ENCODE peak calls at places on chromosomes 12 and 14, in eight cellular contexts. V is HCEC 1CT; D is OCI-LY7; F is pons; S is type B pancreatic cell; R is effector memory CD4-positive, alpha-beta T cell; U is neural crest cell; A is AG04450. Y is an unnamed sample.

GRCh38 chr12:5872745-5873144 is 72.3 kb downstream of the ANO2 start:
- DNase-seq in A (no peak), R (no peak), V (no peak), U (no peak), D (no peak), S (no peak), F (no peak), Y (no peak)

GRCh38 chr12:57737467-57738141 is 938 bp downstream of the AGAP2 start:
- DNase-seq in D (no peak), V (no peak), F (no peak), S (no peak), A (no peak), U (peak; percentile 37), R (no peak), Y (no peak)

GRCh38 chr12:86719381-86719780 is 463.2 kb upstream of the MGAT4C start:
- DNase-seq in V (peak; percentile 33), S (no peak), R (no peak), U (no peak), A (no peak), D (no peak), F (no peak), Y (no peak)

GRCh38 chr12:94173660-94174265 is 25.4 kb downstream of the PLXNC1 start:
- DNase-seq in R (no peak), A (no peak), F (no peak), U (no peak), S (no peak), V (no peak), D (peak; percentile 65), Y (no peak)

GRCh38 chr12:480831-481230 is 21.1 kb downstream of the B4GALNT3 start:
- DNase-seq in S (no peak), A (no peak), F (no peak), V (no peak), U (no peak), D (no peak), R (no peak), Y (no peak)

GRCh38 chr12:15982471-15982870 is 71.3 kb downstream of the DERA start:
- DNase-seq in R (no peak), S (no peak), V (peak; percentile 65), D (peak; percentile 54), A (no peak), U (no peak), F (peak; percentile 24), Y (no peak)

GRCh38 chr12:6553051-6553868 is 2.6 kb downstream of the IFFO1 start:
- DNase-seq in A (no peak), R (no peak), D (no peak), F (peak; percentile 67), U (no peak), S (no peak), V (peak; percentile 59), Y (no peak)

GRCh38 chr12:75526655-75527511 is 15.5 kb upstream of the KRR1 start:
- DNase-seq in S (no peak), R (no peak), F (peak; percentile 75), U (peak; percentile 4), A (peak; percentile 71), V (peak; percentile 66), D (peak; percentile 86), Y (no peak)

GRCh38 chr14:65594153-65594881 is 181.8 kb downstream of the FUT8 start:
- DNase-seq in V (no peak), F (no peak), U (no peak), A (no peak), S (no peak), R (no peak), D (no peak), Y (no peak)

GRCh38 chr12:121175383-121176119 is 34.4 kb upstream of the P2RX4 start:
- DNase-seq in A (no peak), V (no peak), U (no peak), R (no peak), S (no peak), F (peak; percentile 74), D (peak; percentile 48), Y (no peak)

GRCh38 chr14:33120966-33121365 is 182.3 kb downstream of the NPAS3 start:
- DNase-seq in A (no peak), S (no peak), F (no peak), U (no peak), R (no peak), D (no peak), V (peak; percentile 71), Y (no peak)

GRCh38 chr12:105427883-105428282 is 97.4 kb downstream of the C12orf75 start:
- DNase-seq in S (no peak), F (no peak), A (no peak), V (peak; percentile 41), R (no peak), D (no peak), U (no peak), Y (no peak)

GRCh38 chr12:4044101-4044500 is 170.9 kb upstream of the PARP11 start:
- DNase-seq in A (no peak), V (no peak), S (no peak), U (no peak), R (no peak), D (no peak), F (no peak), Y (no peak)

GRCh38 chr14:64114796-64115195 is 179.4 kb downstream of the ESR2 start:
- DNase-seq in S (no peak), D (no peak), V (no peak), F (no peak), A (no peak), U (no peak), R (no peak), Y (no peak)

GRCh38 chr12:115404761-115405470 is 720.9 kb upstream of the TBX3 start:
- DNase-seq in S (no peak), F (no peak), R (no peak), A (peak; percentile 65), D (no peak), V (peak; percentile 74), U (no peak), Y (no peak)

GRCh38 chr12:30953946-30954766 is 27.6 kb downstream of the TSPAN11 start:
- DNase-seq in S (no peak), A (no peak), V (no peak), F (peak; percentile 82), D (no peak), U (no peak), R (no peak), Y (no peak)

GRCh38 chr12:114679942-114680341 is 4.0 kb downstream of the TBX3 start:
- DNase-seq in F (no peak), V (no peak), D (no peak), A (no peak), U (no peak), S (no peak), R (no peak), Y (no peak)

GRCh38 chr12:50620975-50621360 is 116.2 kb downstream of the DIP2B start:
- DNase-seq in F (no peak), A (no peak), R (no peak), V (no peak), D (no peak), U (no peak), S (no peak), Y (no peak)

GRCh38 chr12:46108721-46109120 is 118.3 kb upstream of the SCAF11 start:
- DNase-seq in D (peak; percentile 91), S (no peak), A (no peak), F (no peak), V (no peak), R (no peak), U (no peak), Y (no peak)

GRCh38 chr14:61950340-61950739 is 188.1 kb downstream of the SNAPC1 start:
- DNase-seq in V (no peak), S (no peak), D (no peak), A (no peak), F (no peak), R (no peak), U (no peak), Y (no peak)

GRCh38 chr12:112349440-112349839 is 32.8 kb downstream of the HECTD4 start:
- DNase-seq in U (no peak), F (peak; percentile 11), D (no peak), A (no peak), V (no peak), R (no peak), S (no peak), Y (no peak)

GRCh38 chr12:65765436-65765813 is 58.9 kb upstream of the HMGA2 start:
- DNase-seq in A (no peak), R (no peak), F (no peak), S (no peak), V (peak; percentile 64), U (no peak), D (no peak), Y (no peak)

GRCh38 chr12:96343347-96343954 is 56.8 kb downstream of the CDK17 start:
- DNase-seq in S (no peak), V (no peak), D (peak; percentile 10), R (no peak), F (no peak), A (no peak), U (no peak), Y (no peak)

GRCh38 chr12:3560295-3560620 is 69.3 kb downstream of the PRMT8 start:
- DNase-seq in F (no peak), R (no peak), V (no peak), A (no peak), S (no peak), D (peak; percentile 57), U (no peak), Y (no peak)

GRCh38 chr12:29171421-29172258 is 22.6 kb downstream of the FAR2 start:
- DNase-seq in D (no peak), F (no peak), S (no peak), U (no peak), V (no peak), R (no peak), A (no peak), Y (no peak)

GRCh38 chr14:24309538-24310386 is at the start of gene LTB4R2:
- DNase-seq in U (no peak), D (no peak), S (no peak), A (no peak), F (no peak), R (no peak), V (no peak), Y (no peak)

GRCh38 chr12:87967871-87968270 is 61.3 kb downstream of the C12orf50 start:
- DNase-seq in F (no peak), R (no peak), D (no peak), V (no peak), S (no peak), A (no peak), U (no peak), Y (no peak)

GRCh38 chr12:2053675-2054070 is 886 bp downstream of the CACNA1C start:
- DNase-seq in D (no peak), V (peak; percentile 21), S (no peak), U (no peak), F (no peak), A (no peak), R (no peak), Y (no peak)

GRCh38 chr12:4829793-4830162 is 79.9 kb upstream of the KCNA1 start:
- DNase-seq in S (no peak), R (no peak), V (no peak), D (peak; percentile 65), U (no peak), A (no peak), F (no peak), Y (no peak)

GRCh38 chr14:40983604-40984003 is 623.1 kb upstream of the LRFN5 start:
- DNase-seq in D (no peak), S (no peak), R (no peak), A (no peak), F (peak; percentile 14), V (no peak), U (no peak), Y (no peak)

Y was measured in activated T-helper 9 cell treated with anti-CD3 and anti-CD28 coated beads, Interleukin-2, amount 50 U/mL, for 16 hours.